ENCODE peak calls at places on chromosomes 5 and 9, in four cellular contexts. W is GM12878, X is HepG2, N is K562. J is an unnamed sample.

GRCh38 chr5:164203581-164204225 is 698.3 kb downstream of the MAT2B start:
- DNase-seq in N (no peak), X (no peak), W (no peak), J (no peak)

GRCh38 chr5:159021360-159022177 is 78.1 kb downstream of the EBF1 start:
- DNase-seq in X (no peak), N (no peak), W (no peak), J (no peak)

GRCh38 chr9:20437466-20437865 is 184.8 kb downstream of the MLLT3 start:
- DNase-seq in W (no peak), N (no peak), X (no peak), J (no peak)

GRCh38 chr9:11992866-11993265 is 700.3 kb upstream of the TYRP1 start:
- DNase-seq in N (no peak), W (no peak), X (no peak), J (no peak)

GRCh38 chr5:137146402-137146889 is 352.7 kb downstream of the SPOCK1 start:
- DNase-seq in N (no peak), X (no peak), W (no peak), J (peak; percentile 66)

GRCh38 chr5:145521066-145521465 is 314.1 kb downstream of the PRELID2 start:
- DNase-seq in X (no peak), N (no peak), W (no peak), J (no peak)

GRCh38 chr9:8447618-8448017 is 648.0 kb upstream of the DMAC1 start:
- DNase-seq in X (no peak), W (no peak), N (no peak), J (no peak)

GRCh38 chr5:31962928-31963327 is 211.2 kb downstream of the GOLPH3 start:
- DNase-seq in W (no peak), X (peak; percentile 53), N (no peak), J (no peak)

GRCh38 chr5:54739371-54739770 is 221.8 kb downstream of the SNX18 start:
- DNase-seq in N (no peak), X (no peak), W (no peak), J (no peak)

GRCh38 chr5:93072831-93073459 is 508.1 kb downstream of the NR2F1-AS1 start:
- DNase-seq in X (no peak), N (no peak), W (no peak), J (no peak)

GRCh38 chr9:22044583-22044982 is 35.5 kb upstream of the CDKN2B start:
- DNase-seq in W (no peak), X (no peak), N (no peak), J (no peak)

GRCh38 chr9:127057970-127058644 is 64.3 kb downstream of the ANGPTL2 start:
- DNase-seq in N (no peak), W (no peak), X (no peak), J (no peak)

GRCh38 chr5:149381261-149381985 is 2.3 kb upstream of the IL17B start:
- DNase-seq in W (no peak), X (no peak), N (no peak), J (no peak)

GRCh38 chr9:84323777-84324317 is 16.7 kb downstream of the SLC28A3 start:
- DNase-seq in X (no peak), W (no peak), N (no peak), J (no peak)

GRCh38 chr9:69809304-69809863 is 11.2 kb upstream of the CFAP95 start:
- DNase-seq in X (no peak), W (no peak), N (no peak), J (no peak)

GRCh38 chr9:113556877-113557593 is 93.5 kb downstream of the RGS3 start:
- DNase-seq in W (no peak), X (no peak), N (no peak), J (no peak)

GRCh38 chr5:143199843-143200242 is 203.6 kb downstream of the NR3C1 start:
- DNase-seq in W (no peak), X (peak; percentile 49), N (no peak), J (no peak)

GRCh38 chr5:76790632-76791290 is 28.1 kb upstream of the F2RL1 start:
- DNase-seq in N (no peak), W (no peak), X (peak; percentile 76), J (peak; percentile 76)
- TF ChIP-seq MYC in N (no peak), W (no peak), X (no peak), J (no peak)

GRCh38 chr5:74648835-74649286 is 8.3 kb upstream of the ENC1 start:
- DNase-seq in W (no peak), X (peak; percentile 62), N (peak; percentile 38), J (peak; percentile 65)
- TF ChIP-seq RAD21 in W (peak; percentile 95), X (peak; percentile 88), N (peak; percentile 94), J (peak; percentile 95)

GRCh38 chr5:133123297-133123696 is 71.5 kb downstream of the HSPA4 start:
- DNase-seq in N (no peak), X (no peak), W (no peak), J (no peak)

GRCh38 chr5:133120156-133120750 is 68.4 kb downstream of the HSPA4 start:
- DNase-seq in W (no peak), N (no peak), X (no peak), J (no peak)

GRCh38 chr5:133121080-133121479 is 69.3 kb downstream of the HSPA4 start:
- DNase-seq in N (no peak), W (no peak), X (no peak), J (no peak)

GRCh38 chr5:133122711-133123110 is 70.9 kb downstream of the HSPA4 start:
- DNase-seq in N (no peak), X (no peak), W (no peak), J (no peak)

DNA sequence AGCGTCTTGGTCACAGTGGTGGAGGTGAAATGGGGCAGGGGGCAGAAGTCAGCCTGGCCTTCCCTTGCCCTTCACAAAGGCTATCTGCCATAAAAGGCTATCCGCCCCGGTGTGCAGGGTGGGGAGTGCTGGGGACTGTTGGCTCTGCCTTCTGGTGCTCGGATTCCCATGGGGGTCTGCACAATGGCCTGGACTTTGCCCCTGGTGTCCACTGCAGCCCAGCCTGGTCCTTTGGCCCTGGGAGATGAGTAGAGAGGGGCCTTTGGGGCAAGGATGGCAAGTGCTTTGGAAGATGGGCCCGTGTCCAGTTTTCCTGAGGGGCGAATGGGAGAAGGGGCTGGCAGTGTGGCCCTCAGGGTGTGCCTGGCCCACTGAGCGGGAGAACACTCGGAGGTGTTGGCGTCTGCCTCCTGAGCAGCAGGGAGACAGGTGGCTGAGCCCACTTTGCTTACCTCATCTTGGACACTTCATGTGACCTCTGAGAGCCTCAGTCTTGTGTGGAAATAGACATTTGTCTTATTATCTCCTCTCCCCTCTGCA is 69.9 kb downstream of the HSPA4 start:
- DNase-seq in X (no peak), W (no peak), N (no peak), J (no peak)
- TF ChIP-seq MYC in X (no peak), W (no peak), N (no peak), J (no peak)

GRCh38 chr9:87498816-87499454 is 1.3 kb downstream of the DAPK1 start:
- DNase-seq in N (no peak), X (no peak), W (no peak), J (no peak)
- TF ChIP-seq RAD21 in N (no peak), X (no peak), W (no peak), J (no peak)

DNA sequence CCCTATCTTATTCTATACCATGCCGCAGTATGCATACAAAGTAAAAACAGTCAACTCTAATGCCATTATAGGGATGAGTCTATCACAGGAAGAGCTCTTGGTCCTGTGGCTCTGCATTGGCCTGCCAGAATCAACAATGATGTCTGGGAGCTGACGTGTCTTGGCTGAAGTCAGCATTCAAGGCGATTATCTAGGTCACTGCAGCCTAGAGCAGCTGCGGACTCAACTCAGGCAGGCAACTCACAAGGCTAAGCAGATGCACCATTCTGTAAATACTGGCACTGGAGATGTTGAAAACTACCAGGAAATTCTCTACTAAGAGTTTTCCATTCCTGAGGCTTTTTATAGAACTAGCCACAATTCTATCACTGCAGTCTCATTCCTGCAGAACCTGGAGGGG is 13.3 kb downstream of the SPATA9 start:
- DNase-seq in X (no peak), N (no peak), W (no peak), J (no peak)
- TF ChIP-seq MYC in X (no peak), N (no peak), W (no peak), J (no peak)

DNA sequence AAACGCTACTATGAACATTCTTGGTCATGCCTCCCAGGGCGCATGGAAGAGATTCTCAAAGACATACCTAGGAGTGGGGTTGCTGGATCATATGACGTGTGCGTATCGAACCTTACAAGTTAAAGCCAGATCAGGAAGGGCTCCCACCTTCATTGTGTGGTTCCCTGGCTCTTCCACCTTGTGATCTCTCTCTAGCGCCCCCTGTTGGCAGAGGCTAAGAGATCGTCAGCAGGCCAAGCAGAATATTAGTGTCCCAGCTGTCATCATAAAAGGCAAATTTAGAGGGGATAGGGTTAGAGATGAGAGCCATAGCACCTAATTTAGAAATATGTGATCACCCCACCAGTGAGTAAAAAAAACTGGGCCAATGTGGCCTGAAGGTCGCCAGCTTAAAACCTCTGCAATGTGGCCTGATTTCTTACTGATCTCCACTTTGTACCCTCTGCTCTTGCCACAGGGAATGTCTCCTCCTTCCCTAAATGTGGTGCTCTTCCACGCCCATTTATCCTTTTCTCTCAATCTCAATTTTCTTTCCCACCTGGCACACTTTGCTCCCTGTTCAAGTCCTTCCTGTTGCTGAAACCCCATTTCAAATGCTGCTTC is 91.7 kb upstream of the SHB start:
- DNase-seq in W (no peak), X (peak; percentile 57), N (peak; percentile 89), J (peak; percentile 64)
- TF ChIP-seq RAD21 in W (peak; percentile 75), X (peak; percentile 22), N (peak; percentile 82), J (peak; percentile 63)

J was measured in A549.